ENCODE peak calls at places on chromosomes 16 and 17, in four cellular contexts. K, P, F and G are unnamed samples.

GRCh38 chr16:85225291-85225690 is 113.0 kb upstream of the CIBAR2 start:
- DNase-seq in P (no peak), K (no peak), F (no peak), G (no peak)

GRCh38 chr17:3385869-3386816 is at the start of gene OR3A2:
- DNase-seq in F (no peak), K (no peak), P (no peak), G (no peak)

GRCh38 chr17:15744091-15744676 is 12.1 kb downstream of the TBC1D26 start:
- DNase-seq in F (no peak), K (no peak), P (no peak), G (no peak)

GRCh38 chr17:45895304-45895968 is 1.1 kb downstream of the MAPT start:
- DNase-seq in F (no peak), K (no peak), P (no peak), G (peak)

GRCh38 chr16:50742521-50743150 is 750 bp downstream of the CYLD start:
- DNase-seq in F (no peak), K (no peak), P (peak), G (peak)

GRCh38 chr16:57863434-57864160 is 61.3 kb upstream of the KIFC3 start:
- DNase-seq in P (no peak), F (peak), K (no peak), G (peak)

GRCh38 chr16:57007050-57007449 is 17.7 kb downstream of the NLRC5 start:
- DNase-seq in K (no peak), P (no peak), F (no peak), G (no peak)

GRCh38 chr16:55559233-55559632 is 7.3 kb upstream of the CAPNS2 start:
- DNase-seq in K (no peak), F (no peak), P (no peak), G (no peak)

GRCh38 chr17:22512997-22513538 is 820.7 kb downstream of the KCNJ18 start:
- DNase-seq in P (peak), K (no peak), F (no peak), G (peak)

GRCh38 chr17:46212634-46213435 is 19.6 kb upstream of the KANSL1 start:
- DNase-seq in K (no peak), P (peak), F (peak), G (peak)

GRCh38 chr16:23407436-23408125 is 45.4 kb downstream of the COG7 start:
- DNase-seq in P (no peak), F (no peak), K (no peak), G (no peak)

GRCh38 chr16:23406546-23407240 is 46.3 kb downstream of the COG7 start:
- DNase-seq in P (no peak), K (no peak), F (no peak), G (no peak)

GRCh38 chr16:23410176-23410575 is 42.8 kb downstream of the COG7 start:
- DNase-seq in P (no peak), K (no peak), F (no peak), G (no peak)

GRCh38 chr16:23403547-23403946 is 49.4 kb downstream of the COG7 start:
- DNase-seq in F (no peak), P (no peak), K (no peak), G (no peak)

DNA sequence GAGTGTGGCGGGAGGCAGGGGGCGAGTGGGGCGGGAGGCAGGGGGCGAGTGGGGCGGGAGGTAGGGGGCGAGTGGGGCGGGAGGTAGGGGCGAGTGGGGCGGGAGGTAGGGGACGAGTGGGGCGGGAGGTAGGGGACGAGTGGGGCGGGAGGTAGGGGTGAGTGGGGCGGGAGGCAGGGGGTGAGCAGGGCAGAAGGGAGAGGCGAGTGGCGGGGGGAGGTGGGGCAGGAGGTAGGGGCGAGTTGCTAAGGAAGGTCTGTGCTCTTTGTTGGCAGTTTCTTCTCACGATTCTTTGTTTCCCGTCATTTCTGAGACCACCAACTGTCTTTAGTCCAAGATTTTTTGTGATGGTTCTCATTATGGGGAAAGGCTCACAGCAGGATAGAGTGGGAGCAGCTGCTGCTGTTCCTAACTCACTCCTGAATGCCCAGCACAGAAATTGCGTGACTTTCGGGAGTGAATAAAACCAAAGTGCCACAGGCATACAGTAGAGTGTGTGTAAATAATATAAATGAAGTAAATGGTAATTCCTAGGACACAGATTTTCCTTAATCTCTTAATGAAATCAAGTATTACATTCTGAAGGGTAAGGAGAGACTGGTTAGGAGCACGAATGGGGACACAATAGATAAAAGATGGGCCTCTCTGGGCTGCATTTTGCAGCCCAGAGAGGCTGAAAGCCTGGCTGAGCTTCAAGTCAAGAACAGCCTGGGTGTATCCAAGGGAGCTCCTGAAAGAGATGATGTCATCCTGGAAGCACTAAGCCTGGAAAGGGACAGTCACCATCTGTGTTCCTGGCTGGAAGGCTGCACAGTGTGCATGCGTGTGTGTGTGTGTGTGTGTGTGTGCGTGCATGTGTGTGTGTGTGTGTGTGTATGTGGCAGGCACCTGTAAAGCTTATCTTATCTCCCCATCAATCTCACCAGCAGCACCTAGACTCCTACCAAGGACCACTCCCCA is 44.5 kb downstream of the COG7 start:
- DNase-seq in P (no peak), F (no peak), K (no peak), G (peak)
- TF ChIP-seq TARDBP in P (no peak), F (no peak), K (no peak), G (no peak)

DNA sequence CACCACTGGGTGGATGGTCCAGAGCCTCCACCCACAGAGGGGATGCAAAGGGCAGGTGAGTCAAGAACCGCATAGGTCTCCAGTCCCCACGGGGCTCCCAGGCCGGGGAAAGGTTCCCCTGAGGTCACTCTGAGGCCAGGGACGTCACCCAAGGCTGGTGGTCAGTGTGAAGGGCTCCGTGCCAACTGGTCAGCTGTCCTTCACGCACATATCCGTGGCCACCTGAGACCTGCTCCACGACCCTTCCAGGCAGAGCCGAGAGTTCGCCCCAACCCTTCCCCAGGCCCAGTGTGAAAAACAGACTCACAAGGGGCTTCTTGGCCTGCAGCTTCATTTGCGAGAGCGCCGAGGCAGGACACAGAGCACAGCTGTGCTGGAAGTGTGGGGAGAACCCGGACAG is 2.8 kb downstream of the TSR3 start:
- DNase-seq in P (no peak), K (no peak), F (no peak), G (no peak)
- TF ChIP-seq TARDBP in P (no peak), K (no peak), F (no peak), G (no peak)

DNA sequence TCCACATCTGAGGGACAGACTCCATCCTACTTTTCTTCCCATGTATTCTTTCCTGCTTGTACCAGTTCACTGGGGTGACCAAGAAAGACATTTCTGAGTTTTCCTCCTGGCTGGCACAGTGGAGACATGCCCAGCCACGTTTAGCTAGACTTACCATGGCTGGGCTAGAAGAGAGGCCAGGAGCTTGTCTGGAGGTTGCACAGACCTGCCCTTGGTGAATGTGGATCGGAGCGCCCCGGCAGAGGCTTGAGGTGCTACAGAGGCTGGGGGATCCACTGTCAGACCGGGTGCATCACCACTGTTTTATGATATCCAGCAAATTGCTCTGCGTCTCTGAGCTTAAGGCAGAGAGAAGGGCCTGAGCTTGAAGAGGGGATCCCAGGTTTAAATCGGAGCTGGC is 3.5 kb downstream of the IL4R start:
- DNase-seq in F (no peak), P (no peak), K (no peak), G (no peak)
- TF ChIP-seq TARDBP in F (no peak), P (no peak), K (no peak), G (no peak)

GRCh38 chr16:82655315-82655714 is 28.5 kb downstream of the CDH13 start:
- DNase-seq in K (peak), F (no peak), P (no peak), G (no peak)
- TF ChIP-seq TARDBP in K (no peak), F (no peak), P (no peak), G (no peak)

GRCh38 chr17:72671034-72671433 is 421.5 kb downstream of the SLC39A11 start:
- DNase-seq in P (no peak), F (no peak), K (no peak), G (no peak)
- TF ChIP-seq TARDBP in P (no peak), F (no peak), K (no peak), G (no peak)

DNA sequence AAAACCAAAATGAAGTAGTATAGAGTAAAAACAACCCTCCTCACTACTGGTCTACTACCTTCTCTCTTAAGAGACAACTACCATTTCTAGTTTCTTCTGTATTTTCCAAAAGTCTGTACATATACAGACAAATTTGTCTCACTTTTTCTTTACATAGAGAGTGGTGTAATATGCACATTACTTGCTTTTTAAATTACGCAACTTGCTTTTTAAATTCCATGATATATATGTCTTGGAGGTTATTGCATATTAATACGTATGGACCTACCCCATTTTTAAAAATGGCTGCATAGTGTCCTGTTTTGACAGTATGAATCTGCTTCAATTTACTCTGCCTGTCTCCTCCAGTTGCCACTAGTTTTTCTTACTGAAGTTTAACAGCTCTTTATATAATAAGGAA is 42.5 kb upstream of the AQP8 start:
- DNase-seq in F (no peak), K (no peak), P (no peak), G (no peak)
- TF ChIP-seq TARDBP in F (no peak), K (no peak), P (no peak), G (no peak)

DNA sequence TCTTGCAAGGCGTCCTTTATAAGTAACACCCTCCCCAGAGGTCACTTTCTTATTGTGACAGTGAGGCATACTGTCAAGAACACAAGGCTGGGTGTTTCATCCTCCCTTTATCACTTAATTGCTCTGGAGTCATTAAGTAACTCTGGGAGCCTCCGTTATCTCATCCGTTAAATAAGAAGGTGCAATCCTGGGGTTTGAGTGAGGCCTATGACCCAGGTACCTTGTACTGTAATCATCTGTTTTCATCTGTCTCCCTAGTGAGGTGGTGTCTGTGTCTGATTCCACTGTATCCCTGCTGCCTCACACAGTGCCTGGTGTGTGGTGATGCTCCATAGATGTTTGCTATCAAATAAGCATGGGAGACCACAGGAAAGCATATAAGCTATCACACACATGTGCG is 17.7 kb downstream of the TNS4 start:
- DNase-seq in P (no peak), F (no peak), K (no peak), G (no peak)
- TF ChIP-seq TARDBP in P (no peak), F (no peak), K (no peak), G (no peak)

GRCh38 chr17:63842173-63842539 is 329 bp downstream of the SMARCD2 start:
- DNase-seq in K (no peak), P (no peak), F (no peak), G (no peak)
- TF ChIP-seq TARDBP in K (no peak), P (no peak), F (no peak), G (no peak)